ENCODE peak calls at places on chromosomes 3 and 15, in six cellular contexts. G, Y, M, U, Q and L are unnamed samples.

GRCh38 chr3:50126287-50127211 is 28.6 kb upstream of the SEMA3F start:
- DNase-seq in G (no peak), Y (no peak), M (no peak), U (peak), Q (no peak), L (peak)

GRCh38 chr15:70099966-70100494 is 2.3 kb upstream of the TLE3 start:
- DNase-seq in G (no peak), Y (no peak), M (no peak), U (no peak), Q (no peak), L (no peak)

GRCh38 chr3:13013595-13013993 is 59.6 kb downstream of the IQSEC1 start:
- DNase-seq in G (no peak), Y (no peak), M (no peak), U (no peak), Q (no peak), L (no peak)

GRCh38 chr15:90561344-90562244 is 31.9 kb downstream of the CRTC3 start:
- DNase-seq in G (no peak), Y (no peak), M (no peak), U (no peak), Q (peak), L (peak)

GRCh38 chr3:48702320-48702921 is 14.6 kb downstream of the IP6K2 start:
- DNase-seq in G (no peak), Y (no peak), M (no peak), U (no peak), Q (no peak), L (no peak)

GRCh38 chr3:5016218-5017161 is 37.3 kb downstream of the BHLHE40 start:
- DNase-seq in G (peak), Y (peak), M (peak), U (peak), Q (no peak), L (no peak)

GRCh38 chr3:23202203-23202920 is 765 bp upstream of the UBE2E2 start:
- DNase-seq in G (no peak), Y (peak), M (no peak), U (peak), Q (no peak), L (no peak)

GRCh38 chr3:197338586-197338985 is 40.2 kb upstream of the DLG1 start:
- DNase-seq in G (no peak), Y (no peak), M (no peak), U (no peak), Q (no peak), L (no peak)

GRCh38 chr3:41116851-41117250 is 82.5 kb upstream of the CTNNB1 start:
- DNase-seq in G (no peak), Y (peak), M (no peak), U (no peak), Q (no peak), L (no peak)

GRCh38 chr3:11238057-11238456 is 34.1 kb upstream of the ATG7 start:
- DNase-seq in G (peak), Y (no peak), M (no peak), U (peak), Q (peak), L (peak)

GRCh38 chr15:39357478-39358268 is 223.2 kb upstream of the THBS1 start:
- DNase-seq in G (no peak), Y (no peak), M (no peak), U (no peak), Q (no peak), L (peak)

GRCh38 chr15:74202461-74203401 is at the start of gene STRA6:
- DNase-seq in G (no peak), Y (no peak), M (peak), U (no peak), Q (no peak), L (no peak)

GRCh38 chr3:174089592-174089991 is 692.0 kb downstream of the NLGN1 start:
- DNase-seq in G (no peak), Y (no peak), M (no peak), U (no peak), Q (no peak), L (no peak)

GRCh38 chr3:110932515-110933095 is 139.0 kb upstream of the NECTIN3 start:
- DNase-seq in G (no peak), Y (no peak), M (no peak), U (no peak), Q (peak), L (no peak)